ENCODE peak calls at places on chromosome 11, in seven cellular contexts. L, O, Z, E, C, P and X are unnamed samples.

GRCh38 chr11:10483174-10483573 is 28.1 kb downstream of the AMPD3 start:
- DNase-seq in L (no peak), Z (no peak), E (no peak), P (no peak), O (no peak), C (no peak), X (no peak)

GRCh38 chr11:3160252-3161031 is 4.7 kb downstream of the OSBPL5 start:
- DNase-seq in E (peak), C (peak), P (peak), O (peak), Z (no peak), L (no peak), X (peak)

GRCh38 chr11:44066732-44067131 is 662 bp downstream of the ACCS start:
- DNase-seq in P (peak), O (peak), L (no peak), Z (peak), C (no peak), E (no peak), X (peak)

GRCh38 chr11:11977206-11977938 is 31.1 kb downstream of the DKK3 start:
- DNase-seq in L (no peak), C (peak), Z (peak), E (no peak), P (peak), O (peak), X (peak)

GRCh38 chr11:78514922-78515502 is 59.7 kb downstream of the NARS2 start:
- DNase-seq in Z (no peak), O (no peak), C (no peak), L (no peak), P (no peak), E (no peak), X (no peak)

GRCh38 chr11:116543099-116543498 is 229.7 kb downstream of the BUD13 start:
- DNase-seq in P (no peak), E (no peak), Z (no peak), L (no peak), C (no peak), O (no peak), X (no peak)

GRCh38 chr11:14270690-14271542 is 88.1 kb downstream of the RRAS2 start:
- DNase-seq in E (no peak), L (peak), Z (no peak), P (no peak), O (no peak), C (no peak), X (no peak)

GRCh38 chr11:81744336-81745116 is 989.1 kb downstream of the FAM181B start:
- DNase-seq in E (no peak), C (no peak), L (no peak), O (no peak), Z (no peak), P (no peak), X (no peak)

GRCh38 chr11:116808262-116809175 is 14.6 kb downstream of the APOA4 start:
- DNase-seq in E (no peak), Z (peak), L (no peak), C (peak), P (no peak), O (peak), X (peak)

GRCh38 chr11:2093575-2094353 is 45.4 kb downstream of the IGF2 start:
- DNase-seq in L (no peak), P (no peak), Z (no peak), O (no peak), E (no peak), C (no peak), X (peak)

GRCh38 chr11:17014774-17015638 is 792 bp upstream of the PLEKHA7 start:
- DNase-seq in Z (peak), O (peak), C (no peak), E (peak), P (no peak), L (peak), X (no peak)

GRCh38 chr11:69417211-69418085 is 64.0 kb upstream of the LINC01488 start:
- DNase-seq in O (peak), C (no peak), P (no peak), L (no peak), E (no peak), Z (no peak), X (no peak)

GRCh38 chr11:31828217-31828616 is 17.1 kb upstream of the PAX6 start:
- DNase-seq in C (no peak), Z (no peak), L (no peak), P (no peak), E (no peak), O (no peak), X (no peak)

GRCh38 chr11:87056091-87056490 is 18.4 kb downstream of the TMEM135 start:
- DNase-seq in L (no peak), Z (no peak), C (no peak), E (no peak), P (no peak), O (no peak), X (no peak)

GRCh38 chr11:99199336-99199735 is 178.6 kb downstream of the CNTN5 start:
- DNase-seq in P (no peak), O (no peak), C (no peak), L (no peak), Z (no peak), E (no peak), X (no peak)

GRCh38 chr11:66221726-66222236 is 46.7 kb upstream of the RAB1B start:
- DNase-seq in O (peak), E (no peak), C (no peak), L (no peak), P (no peak), Z (peak), X (no peak)

GRCh38 chr11:35677904-35678303 is 15.3 kb downstream of the TRIM44 start:
- DNase-seq in E (no peak), O (peak), P (no peak), C (no peak), L (no peak), Z (no peak), X (no peak)

GRCh38 chr11:134391656-134392055 is 20.4 kb downstream of the B3GAT1 start:
- DNase-seq in L (no peak), C (no peak), P (no peak), E (no peak), O (no peak), Z (no peak), X (no peak)

GRCh38 chr11:134394311-134394710 is 17.7 kb downstream of the B3GAT1 start:
- DNase-seq in C (no peak), P (no peak), L (no peak), O (no peak), E (no peak), Z (no peak), X (no peak)

GRCh38 chr11:134392953-134393615 is 19.0 kb downstream of the B3GAT1 start:
- DNase-seq in P (no peak), L (no peak), C (no peak), O (no peak), E (no peak), Z (no peak), X (no peak)

GRCh38 chr11:134395002-134395401 is 17.0 kb downstream of the B3GAT1 start:
- DNase-seq in O (no peak), P (no peak), L (no peak), E (no peak), Z (no peak), C (no peak), X (no peak)

GRCh38 chr11:134393638-134394037 is 18.4 kb downstream of the B3GAT1 start:
- DNase-seq in Z (peak), E (peak), C (no peak), P (no peak), L (no peak), O (no peak), X (no peak)
- TF ChIP-seq CTCF in Z (peak), E (peak), C (no peak), P (no peak), L (no peak), O (no peak), X (no peak)

GRCh38 chr11:287821-288327 is 1.1 kb upstream of the PGGHG start:
- DNase-seq in E (peak), Z (no peak), C (no peak), P (peak), L (no peak), O (no peak), X (no peak)
- H3K4me3 ChIP-seq in E (peak), Z (peak), C (peak), P (peak), L (peak), O (peak), X (peak)

GRCh38 chr11:84255483-84255882 is 969.3 kb upstream of the CCDC90B start:
- DNase-seq in L (no peak), Z (no peak), P (no peak), O (no peak), C (no peak), E (no peak), X (no peak)

GRCh38 chr11:84247129-84247528 is 961.0 kb upstream of the CCDC90B start:
- DNase-seq in L (no peak), O (no peak), Z (no peak), E (no peak), P (no peak), C (no peak), X (no peak)

GRCh38 chr11:84247931-84248330 is 961.8 kb upstream of the CCDC90B start:
- DNase-seq in C (no peak), O (no peak), E (no peak), P (no peak), L (no peak), Z (no peak), X (no peak)

GRCh38 chr11:84249344-84250135 is 963.4 kb upstream of the CCDC90B start:
- DNase-seq in L (no peak), O (no peak), Z (no peak), E (no peak), P (no peak), C (no peak), X (no peak)

GRCh38 chr11:84250834-84251613 is 964.9 kb upstream of the CCDC90B start:
- DNase-seq in E (no peak), C (no peak), P (no peak), O (no peak), Z (no peak), L (no peak), X (no peak)
- TF ChIP-seq CTCF in E (no peak), C (no peak), P (no peak), O (no peak), Z (no peak), L (no peak), X (no peak)

GRCh38 chr11:27718853-27719574 is 18.8 kb upstream of the BDNF start:
- DNase-seq in Z (peak), E (peak), C (no peak), L (no peak), P (no peak), O (peak), X (peak)

GRCh38 chr11:27718346-27718852 is 18.1 kb upstream of the BDNF start:
- DNase-seq in Z (peak), O (peak), E (peak), C (no peak), L (no peak), P (no peak), X (peak)

GRCh38 chr11:27720277-27720830 is 20.1 kb upstream of the BDNF start:
- DNase-seq in L (no peak), O (peak), E (peak), C (no peak), P (no peak), Z (peak), X (no peak)

GRCh38 chr11:27717801-27718229 is 17.6 kb upstream of the BDNF start:
- DNase-seq in E (peak), P (no peak), C (no peak), O (no peak), Z (no peak), L (no peak), X (no peak)

GRCh38 chr11:27719575-27719925 is 19.3 kb upstream of the BDNF start:
- DNase-seq in L (no peak), O (no peak), Z (no peak), C (no peak), P (no peak), E (no peak), X (no peak)
- H3K4me3 ChIP-seq in L (no peak), O (peak), Z (peak), C (no peak), P (no peak), E (peak), X (peak)

DNA sequence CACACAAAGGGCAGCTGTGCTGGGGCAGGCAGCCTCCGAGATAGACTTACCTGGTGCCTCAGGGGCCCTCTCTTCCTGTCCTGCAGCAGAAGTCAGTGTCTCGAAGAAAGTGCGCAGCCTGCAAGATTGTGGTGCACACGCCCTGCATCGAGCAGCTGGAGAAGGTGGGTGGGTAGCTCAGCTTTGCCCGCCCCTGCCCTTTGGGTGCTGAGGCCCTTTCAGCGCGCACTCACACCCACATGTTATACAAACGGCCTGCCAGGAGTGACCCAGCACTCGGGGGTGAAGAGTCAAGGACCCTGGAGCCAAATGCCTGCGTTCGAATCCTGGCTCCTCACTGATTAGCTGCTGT is 13.6 kb upstream of the MDK start:
- DNase-seq in E (no peak), L (no peak), P (no peak), O (no peak), Z (no peak), C (no peak), X (no peak)
- TF ChIP-seq CTCF in E (no peak), L (no peak), P (no peak), O (no peak), Z (peak), C (no peak), X (no peak)

DNA sequence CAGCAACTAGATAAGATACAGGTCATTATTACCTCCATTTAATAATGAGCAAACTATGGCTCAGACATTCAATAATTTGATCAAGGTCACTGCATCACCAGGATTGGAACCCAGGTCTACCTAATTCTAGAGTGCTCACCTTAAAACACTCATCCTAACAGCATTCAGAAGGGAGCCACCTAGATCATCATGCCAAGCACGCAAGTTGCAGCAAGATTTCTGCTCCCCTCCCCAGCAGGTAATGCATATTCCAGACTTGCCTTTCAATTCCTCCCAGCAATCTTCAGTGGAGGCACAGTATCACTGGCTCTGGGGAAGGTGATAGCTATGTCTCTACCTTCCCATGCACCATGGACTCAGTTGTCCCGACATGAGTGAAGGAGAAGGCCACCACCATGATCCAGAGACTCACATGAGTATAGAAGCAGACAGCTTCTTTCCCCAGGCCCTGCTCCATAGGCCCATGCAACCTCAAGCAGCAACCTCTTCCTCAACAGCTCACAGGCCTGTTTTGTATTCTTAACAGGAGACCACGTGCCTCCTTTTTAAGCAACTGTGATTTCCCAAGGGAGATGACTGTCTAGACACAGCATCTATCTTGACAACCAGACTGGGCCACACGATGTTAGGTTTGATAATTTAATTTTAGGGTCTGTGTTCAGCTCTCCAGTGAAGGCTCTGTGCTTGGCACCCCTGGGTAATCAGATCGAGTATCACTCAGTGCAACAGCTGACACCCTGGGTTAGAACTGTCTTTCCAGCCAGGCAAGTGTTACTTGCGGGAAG is 36.4 kb downstream of the RAB30 start:
- DNase-seq in Z (no peak), E (no peak), L (no peak), C (no peak), O (peak), P (no peak), X (peak)
- H3K4me3 ChIP-seq in Z (no peak), E (no peak), L (peak), C (no peak), O (no peak), P (no peak), X (no peak)

GRCh38 chr11:104130161-104130560 is 33.8 kb downstream of the PDGFD start:
- DNase-seq in C (no peak), O (no peak), Z (no peak), E (peak), L (no peak), P (no peak), X (no peak)

GRCh38 chr11:104124979-104125378 is 39.0 kb downstream of the PDGFD start:
- DNase-seq in P (no peak), C (no peak), L (no peak), O (no peak), Z (no peak), E (no peak), X (no peak)

GRCh38 chr11:104127828-104128227 is 36.1 kb downstream of the PDGFD start:
- DNase-seq in Z (peak), C (no peak), E (no peak), L (no peak), O (no peak), P (no peak), X (peak)

GRCh38 chr11:104126464-104126863 is 37.5 kb downstream of the PDGFD start:
- DNase-seq in P (no peak), E (no peak), C (no peak), L (no peak), Z (no peak), O (no peak), X (no peak)

GRCh38 chr11:104129138-104129537 is 34.8 kb downstream of the PDGFD start:
- DNase-seq in E (no peak), P (no peak), L (no peak), O (no peak), C (no peak), Z (no peak), X (no peak)
- TF ChIP-seq CTCF in E (no peak), P (no peak), L (no peak), O (no peak), C (no peak), Z (no peak), X (no peak)